ENCODE peak calls at places on chromosome 1, in five cellular contexts. V is gastrocnemius medialis, O is GM12878, S is pancreas, K is endodermal cell. H is an unnamed sample.

GRCh38 chr1:236148471-236148847 is 6.1 kb downstream of the GPR137B start:
- DNase-seq in V (no peak), O (no peak), S (no peak), K (no peak), H (no peak)

GRCh38 chr1:31830511-31830910 is 14.7 kb upstream of the SPOCD1 start:
- DNase-seq in V (no peak), O (no peak), S (no peak), K (peak), H (no peak)

GRCh38 chr1:9241891-9242290 is 7.3 kb downstream of the H6PD start:
- DNase-seq in V (peak), O (no peak), S (no peak), K (no peak), H (no peak)

GRCh38 chr1:246608616-246609376 is 42.5 kb downstream of the CNST start:
- DNase-seq in V (peak), O (no peak), S (peak), K (peak), H (peak)

GRCh38 chr1:52920791-52921291 is 699 bp downstream of the ECHDC2 start:
- DNase-seq in V (no peak), O (no peak), S (peak), K (peak), H (peak)

GRCh38 chr1:203331224-203331623 is 19.7 kb downstream of the FMOD start:
- DNase-seq in V (no peak), O (no peak), S (no peak), K (no peak), H (no peak)

GRCh38 chr1:9143250-9143649 is 14.3 kb upstream of the GPR157 start:
- DNase-seq in V (no peak), O (no peak), S (no peak), K (no peak), H (no peak)

GRCh38 chr1:8026976-8027747 is 1.1 kb upstream of the ERRFI1 start:
- DNase-seq in V (no peak), O (no peak), S (peak), K (peak), H (no peak)

GRCh38 chr1:46039571-46040052 is 92.8 kb downstream of the PIK3R3 start:
- DNase-seq in V (no peak), O (no peak), S (no peak), K (no peak), H (no peak)

GRCh38 chr1:7856345-7856744 is 3.5 kb upstream of the UTS2 start:
- DNase-seq in V (no peak), O (no peak), S (no peak), K (peak), H (no peak)

DNA sequence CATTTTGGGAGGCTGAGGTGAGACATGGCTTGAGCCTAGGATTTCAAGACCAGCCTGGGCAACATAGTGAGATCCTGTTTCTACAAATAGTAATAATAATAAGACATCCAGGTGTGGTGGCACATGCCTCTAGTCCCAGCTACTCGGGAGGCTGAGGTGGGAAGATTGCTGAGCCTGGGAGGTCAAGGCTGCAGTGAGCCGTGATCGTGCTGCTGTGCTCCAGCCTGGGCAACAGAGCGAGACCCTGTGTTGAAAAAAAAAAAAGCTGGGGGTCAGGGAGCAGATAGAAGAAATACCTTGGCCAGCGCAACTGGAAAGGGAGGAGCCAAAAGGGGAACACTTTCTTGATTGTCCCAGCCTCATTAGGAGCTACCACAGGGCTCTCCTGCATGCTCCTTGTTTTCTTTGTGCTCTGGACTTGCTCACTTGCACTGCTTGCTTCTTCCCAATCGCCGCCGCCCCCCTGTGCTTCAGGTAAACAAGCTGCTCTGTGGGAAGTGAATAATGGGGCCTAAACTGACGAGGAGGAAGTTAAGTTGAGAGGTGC is 31.1 kb downstream of the PBX1 start:
- DNase-seq in V (no peak), O (no peak), S (no peak), K (peak), H (no peak)
- H3K4me3 ChIP-seq in V (no peak), O (no peak), S (no peak), K (peak), H (no peak)

DNA sequence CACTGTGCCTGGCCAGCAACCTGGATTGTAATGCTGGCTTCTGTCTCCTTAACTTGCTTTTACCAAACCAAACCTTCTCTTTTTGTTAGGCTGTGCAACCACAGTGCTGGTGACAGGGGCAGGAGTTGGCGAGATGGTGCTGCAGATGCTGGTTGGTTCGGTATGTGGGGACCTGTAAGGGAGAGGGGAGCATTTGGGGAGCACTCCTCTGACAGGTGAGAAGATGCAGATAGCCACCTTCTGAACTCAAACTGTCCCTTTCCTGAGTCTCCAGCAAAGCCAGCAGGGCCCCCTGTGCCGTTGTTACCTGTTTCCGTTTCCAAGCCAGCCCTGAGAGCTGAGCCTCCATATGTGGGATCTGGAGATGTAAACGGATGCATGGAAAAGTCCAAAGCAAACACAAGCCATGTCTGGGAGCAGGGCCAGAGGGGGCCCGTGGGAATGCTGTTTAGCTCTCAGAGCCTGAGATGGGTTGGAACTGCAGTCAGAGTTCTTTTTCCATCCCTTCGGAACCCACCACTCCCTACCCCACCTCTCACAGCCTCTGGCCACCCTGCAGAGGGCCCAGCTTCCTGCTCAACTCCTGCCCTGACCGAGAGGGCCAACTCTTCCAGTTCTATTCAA is 34.0 kb downstream of the ELK4 start:
- DNase-seq in V (no peak), O (no peak), S (no peak), K (no peak), H (peak)
- H3K27ac ChIP-seq in V (peak), O (no peak), S (no peak), K (no peak), H (peak)

GRCh38 chr1:18705811-18706210 is 75.2 kb downstream of the PAX7 start:
- DNase-seq in V (no peak), O (no peak), S (no peak), K (no peak), H (no peak)

GRCh38 chr1:18700530-18700929 is 69.9 kb downstream of the PAX7 start:
- DNase-seq in V (no peak), O (no peak), S (no peak), K (no peak), H (no peak)

GRCh38 chr1:18701183-18701582 is 70.5 kb downstream of the PAX7 start:
- DNase-seq in V (no peak), O (no peak), S (no peak), K (no peak), H (no peak)

GRCh38 chr1:18707696-18708257 is 77.1 kb downstream of the PAX7 start:
- DNase-seq in V (no peak), O (no peak), S (no peak), K (peak), H (no peak)

DNA sequence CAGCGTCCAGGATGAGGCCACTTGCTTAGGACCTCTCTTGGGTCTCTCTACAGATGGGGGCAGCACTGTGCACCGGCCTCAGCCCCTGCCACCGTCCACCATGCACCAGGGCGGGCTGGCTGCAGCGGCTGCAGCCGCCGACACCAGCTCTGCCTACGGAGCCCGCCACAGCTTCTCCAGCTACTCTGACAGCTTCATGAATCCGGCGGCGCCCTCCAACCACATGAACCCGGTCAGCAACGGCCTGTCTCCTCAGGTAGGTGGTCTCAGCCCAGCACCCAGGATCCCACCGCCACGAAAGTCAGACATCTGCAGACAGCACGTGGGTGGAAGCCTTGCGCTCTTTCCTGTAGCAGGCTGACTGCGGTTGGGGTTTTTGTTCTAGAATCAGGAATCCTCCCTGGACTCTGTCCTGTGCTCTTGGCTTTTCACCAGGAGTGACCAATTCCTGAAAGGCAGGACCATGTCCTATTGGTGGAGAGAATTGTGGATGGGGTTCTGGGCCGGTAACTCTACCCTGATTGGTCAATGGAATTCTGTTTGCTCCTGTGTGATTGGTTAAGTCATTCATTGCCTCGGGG is 72.5 kb downstream of the PAX7 start:
- DNase-seq in V (no peak), O (no peak), S (no peak), K (peak), H (no peak)
- TF ChIP-seq CTCF in V (no peak), O (no peak), S (no peak), K (peak), H (no peak)

DNA sequence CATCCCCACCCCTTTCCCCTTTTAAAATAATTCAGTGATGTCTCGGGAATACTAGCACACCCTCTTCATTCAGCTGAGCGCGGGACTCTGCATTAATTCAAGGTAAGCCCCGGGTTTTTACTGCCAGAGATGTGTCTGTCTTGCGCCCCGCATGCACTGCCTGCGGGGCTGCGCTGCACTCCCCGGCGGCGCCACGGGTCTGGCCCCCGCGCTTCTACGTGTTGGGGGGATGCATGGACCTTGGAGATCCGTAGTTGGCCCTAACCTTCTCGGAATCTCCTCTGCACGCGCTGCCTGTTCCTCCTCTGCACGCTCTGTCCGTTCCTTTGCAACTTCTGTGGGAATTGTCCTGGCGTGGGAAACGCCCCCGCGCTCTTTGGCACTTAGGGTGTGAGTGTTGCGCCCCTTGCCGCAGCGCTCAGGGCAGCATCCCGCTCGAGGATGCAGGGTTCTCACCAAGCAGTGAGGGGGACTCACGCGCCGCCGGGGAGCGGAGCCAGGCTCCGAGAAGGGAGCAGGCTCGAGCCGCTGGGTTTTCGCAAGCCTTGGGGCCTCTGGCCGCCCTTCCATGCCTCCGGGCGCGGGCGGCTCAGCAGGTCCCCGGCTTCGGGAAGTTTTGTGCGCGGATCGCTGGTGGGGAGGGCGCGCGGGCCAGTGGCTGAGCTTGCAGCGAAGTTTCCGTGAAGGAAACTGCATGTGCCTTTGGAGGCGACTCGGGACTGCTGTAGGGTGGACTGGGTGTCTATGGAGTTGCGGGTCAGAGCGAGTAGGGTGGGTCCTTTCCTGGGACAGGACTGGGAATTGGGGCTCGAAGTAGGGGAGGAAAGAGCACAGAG is 165.1 kb upstream of the CACNA1E start:
- DNase-seq in V (no peak), O (no peak), S (peak), K (peak), H (no peak)
- H3K4me3 ChIP-seq in V (no peak), O (no peak), S (no peak), K (peak), H (no peak)

GRCh38 chr1:205593967-205594366 is 37.8 kb downstream of the ELK4 start:
- DNase-seq in V (no peak), O (no peak), S (no peak), K (peak), H (no peak)
- H3K27ac ChIP-seq in V (peak), O (peak), S (peak), K (no peak), H (peak)

DNA sequence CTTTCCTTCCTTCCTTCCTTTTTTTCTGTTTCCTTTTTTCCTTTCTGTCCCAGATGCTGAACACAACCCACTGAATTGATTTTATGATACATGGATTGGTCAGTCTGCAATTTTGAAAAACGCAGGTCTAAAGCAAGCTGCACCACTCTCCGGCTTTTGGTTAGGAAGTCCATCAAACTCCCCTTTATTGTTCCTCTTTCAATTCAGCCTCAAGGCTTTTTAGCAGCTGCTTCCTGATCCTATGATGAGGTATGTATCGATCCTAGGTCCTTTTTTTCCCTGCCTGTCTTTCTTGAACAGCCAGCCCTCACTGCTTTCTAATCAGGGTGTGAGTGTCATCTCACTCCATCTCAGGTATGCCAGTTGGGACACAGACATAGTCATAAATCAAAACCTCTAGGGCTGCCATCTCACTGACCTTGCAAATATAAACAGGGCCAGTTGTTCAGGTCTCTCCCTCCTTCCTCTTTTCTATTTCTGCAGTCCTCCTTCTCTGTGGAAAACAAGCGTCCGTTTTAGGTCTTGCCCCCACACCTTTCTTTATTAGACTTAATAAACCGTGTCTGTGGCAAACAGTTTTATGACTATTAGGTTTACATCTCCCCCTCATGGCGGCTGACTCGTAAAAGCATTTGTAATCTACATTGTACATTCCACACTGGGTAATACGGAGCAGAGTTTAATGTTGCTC is 11.4 kb downstream of the STYXL2 start:
- DNase-seq in V (peak), O (no peak), S (no peak), K (peak), H (no peak)
- TF ChIP-seq CTCF in V (no peak), O (peak), S (no peak), K (no peak), H (no peak)

GRCh38 chr1:34796990-34797389 is 4.2 kb downstream of the GJA4 start:
- DNase-seq in V (no peak), O (peak), S (no peak), K (no peak), H (no peak)
- H3K4me3 ChIP-seq in V (peak), O (no peak), S (no peak), K (no peak), H (peak)

DNA sequence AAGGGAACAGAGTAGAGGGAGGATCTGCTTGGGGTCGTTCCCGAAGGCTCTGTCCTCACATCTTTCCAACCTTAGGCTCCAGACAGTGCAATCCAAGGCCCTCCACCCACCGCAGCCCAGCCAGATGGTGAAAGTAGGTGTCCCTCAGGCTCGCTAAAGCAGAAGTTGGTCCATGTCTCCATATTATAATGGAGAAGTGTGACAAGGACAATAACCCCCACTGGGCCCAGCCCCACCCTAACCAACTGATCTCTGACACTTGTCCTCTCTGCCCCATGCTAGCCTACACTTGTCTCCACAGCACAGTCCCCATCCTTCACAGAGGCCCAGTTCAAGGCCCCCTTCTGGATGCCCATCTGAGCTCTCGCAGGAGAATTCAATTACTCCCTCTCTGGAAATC is 48.7 kb downstream of the DMAP1 start:
- DNase-seq in V (no peak), O (no peak), S (no peak), K (no peak), H (no peak)
- H3K27ac ChIP-seq in V (no peak), O (no peak), S (no peak), K (no peak), H (no peak)

DNA sequence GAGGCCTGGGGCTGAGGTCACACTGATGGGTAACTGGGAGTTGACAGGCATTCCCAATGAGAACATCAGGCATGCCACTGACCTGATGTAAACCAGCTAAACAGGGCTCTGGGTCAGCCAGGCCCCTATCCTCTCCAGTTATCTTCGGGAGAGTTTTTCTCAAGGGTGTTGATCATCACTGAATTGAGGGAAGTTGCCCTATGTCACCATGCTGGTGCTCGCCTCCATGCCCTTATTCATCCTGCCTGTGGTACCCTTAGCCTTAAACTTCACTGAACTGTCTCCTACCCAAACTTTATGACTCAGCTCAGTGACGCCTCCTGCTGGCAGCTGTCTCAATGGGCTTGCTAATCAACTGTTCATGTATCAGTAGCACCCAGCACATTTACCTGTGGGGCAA is 80.7 kb upstream of the TNR start:
- DNase-seq in V (no peak), O (no peak), S (peak), K (peak), H (peak)
- TF ChIP-seq CTCF in V (no peak), O (peak), S (peak), K (peak), H (no peak)